ENCODE peak calls at places on chromosome 1, in eight cellular contexts. One of them, this sample, is unnamed.

GRCh38 chr1:15948600-15949452 is 27.1 kb downstream of the ZBTB17 start:
- DNase-seq in prostate gland: no peak
- DNase-seq in A673: peak
- DNase-seq in HFF-Myc: peak
- DNase-seq in lower leg skin: peak
- DNase-seq in right atrium auricular region: peak
- DNase-seq in PC-9: no peak
- DNase-seq in Caco-2: no peak
- DNase-seq in this sample: no peak

GRCh38 chr1:27979151-27979858 is 19.5 kb downstream of the XKR8 start:
- DNase-seq in prostate gland: no peak
- DNase-seq in A673: peak
- DNase-seq in HFF-Myc: peak
- DNase-seq in lower leg skin: no peak
- DNase-seq in right atrium auricular region: no peak
- DNase-seq in PC-9: peak
- DNase-seq in Caco-2: no peak
- DNase-seq in this sample: no peak

GRCh38 chr1:197224160-197224559 is 43.9 kb upstream of the CRB1 start:
- DNase-seq in prostate gland: no peak
- DNase-seq in A673: peak
- DNase-seq in HFF-Myc: no peak
- DNase-seq in lower leg skin: no peak
- DNase-seq in right atrium auricular region: no peak
- DNase-seq in PC-9: no peak
- DNase-seq in Caco-2: no peak
- DNase-seq in this sample: no peak

GRCh38 chr1:59641861-59642260 is 172.9 kb upstream of the HOOK1 start:
- DNase-seq in prostate gland: no peak
- DNase-seq in A673: peak
- DNase-seq in HFF-Myc: no peak
- DNase-seq in lower leg skin: no peak
- DNase-seq in right atrium auricular region: no peak
- DNase-seq in PC-9: no peak
- DNase-seq in Caco-2: no peak
- DNase-seq in this sample: no peak

GRCh38 chr1:107935396-107936064 is 29.4 kb downstream of the VAV3 start:
- DNase-seq in prostate gland: no peak
- DNase-seq in A673: no peak
- DNase-seq in HFF-Myc: no peak
- DNase-seq in lower leg skin: no peak
- DNase-seq in right atrium auricular region: no peak
- DNase-seq in PC-9: no peak
- DNase-seq in Caco-2: no peak
- DNase-seq in this sample: no peak

GRCh38 chr1:5768014-5768413 is 224.2 kb downstream of the NPHP4 start:
- DNase-seq in prostate gland: no peak
- DNase-seq in A673: no peak
- DNase-seq in HFF-Myc: no peak
- DNase-seq in lower leg skin: no peak
- DNase-seq in right atrium auricular region: no peak
- DNase-seq in PC-9: no peak
- DNase-seq in Caco-2: no peak
- DNase-seq in this sample: no peak

GRCh38 chr1:222880586-222880985 is 65.7 kb downstream of the DISP1 start:
- DNase-seq in prostate gland: no peak
- DNase-seq in A673: no peak
- DNase-seq in HFF-Myc: no peak
- DNase-seq in lower leg skin: no peak
- DNase-seq in right atrium auricular region: no peak
- DNase-seq in PC-9: no peak
- DNase-seq in Caco-2: no peak
- DNase-seq in this sample: no peak

GRCh38 chr1:39081266-39082139 is 55.4 kb downstream of the NDUFS5 start:
- DNase-seq in prostate gland: no peak
- DNase-seq in A673: peak
- DNase-seq in HFF-Myc: no peak
- DNase-seq in lower leg skin: no peak
- DNase-seq in right atrium auricular region: no peak
- DNase-seq in PC-9: no peak
- DNase-seq in Caco-2: no peak
- DNase-seq in this sample: no peak

GRCh38 chr1:119718409-119718808 is 6.7 kb downstream of the PHGDH start:
- DNase-seq in prostate gland: no peak
- DNase-seq in A673: no peak
- DNase-seq in HFF-Myc: no peak
- DNase-seq in lower leg skin: no peak
- DNase-seq in right atrium auricular region: no peak
- DNase-seq in PC-9: no peak
- DNase-seq in Caco-2: no peak
- DNase-seq in this sample: no peak

GRCh38 chr1:119713538-119714456 is 2.1 kb downstream of the PHGDH start:
- DNase-seq in prostate gland: no peak
- DNase-seq in A673: peak
- DNase-seq in HFF-Myc: no peak
- DNase-seq in lower leg skin: no peak
- DNase-seq in right atrium auricular region: no peak
- DNase-seq in PC-9: peak
- DNase-seq in Caco-2: no peak
- DNase-seq in this sample: no peak

GRCh38 chr1:119714583-119714982 is 2.8 kb downstream of the PHGDH start:
- DNase-seq in prostate gland: no peak
- DNase-seq in A673: no peak
- DNase-seq in HFF-Myc: no peak
- DNase-seq in lower leg skin: no peak
- DNase-seq in right atrium auricular region: peak
- DNase-seq in PC-9: peak
- DNase-seq in Caco-2: no peak
- DNase-seq in this sample: no peak

GRCh38 chr1:119713039-119713537 is 1.4 kb downstream of the PHGDH start:
- DNase-seq in prostate gland: peak
- DNase-seq in A673: peak
- DNase-seq in HFF-Myc: no peak
- DNase-seq in lower leg skin: no peak
- DNase-seq in right atrium auricular region: peak
- DNase-seq in PC-9: peak
- DNase-seq in Caco-2: no peak
- DNase-seq in this sample: no peak

DNA sequence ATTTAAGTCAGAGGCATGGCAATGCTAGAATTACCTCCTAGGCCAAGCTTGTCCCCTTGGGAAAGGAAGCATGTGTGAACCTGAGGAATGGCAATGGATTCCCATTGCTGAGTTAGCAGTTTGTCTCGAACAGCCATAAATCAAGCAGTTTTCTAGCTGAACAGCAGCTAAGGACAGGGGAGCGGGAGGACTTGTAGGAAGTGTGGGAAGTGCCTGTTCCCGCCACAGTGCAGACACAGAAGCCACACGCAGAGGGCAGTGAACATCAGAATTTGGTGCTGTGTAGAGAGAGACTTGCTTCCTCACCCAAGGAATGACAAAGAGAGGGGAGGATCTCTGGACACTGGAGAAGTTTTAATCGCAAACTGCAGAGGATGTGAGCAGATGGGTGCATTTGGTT is 3.8 kb downstream of the PHGDH start:
- DNase-seq in prostate gland: no peak
- DNase-seq in A673: peak
- DNase-seq in HFF-Myc: no peak
- DNase-seq in lower leg skin: no peak
- DNase-seq in right atrium auricular region: no peak
- DNase-seq in PC-9: peak
- DNase-seq in Caco-2: no peak
- DNase-seq in this sample: no peak
- TF ChIP-seq CTCF in prostate gland: no peak
- TF ChIP-seq CTCF in A673: no peak
- TF ChIP-seq CTCF in HFF-Myc: no peak
- TF ChIP-seq CTCF in lower leg skin: no peak
- TF ChIP-seq CTCF in right atrium auricular region: no peak
- TF ChIP-seq CTCF in PC-9: no peak
- TF ChIP-seq CTCF in Caco-2: no peak
- TF ChIP-seq CTCF in this sample: peak

DNA sequence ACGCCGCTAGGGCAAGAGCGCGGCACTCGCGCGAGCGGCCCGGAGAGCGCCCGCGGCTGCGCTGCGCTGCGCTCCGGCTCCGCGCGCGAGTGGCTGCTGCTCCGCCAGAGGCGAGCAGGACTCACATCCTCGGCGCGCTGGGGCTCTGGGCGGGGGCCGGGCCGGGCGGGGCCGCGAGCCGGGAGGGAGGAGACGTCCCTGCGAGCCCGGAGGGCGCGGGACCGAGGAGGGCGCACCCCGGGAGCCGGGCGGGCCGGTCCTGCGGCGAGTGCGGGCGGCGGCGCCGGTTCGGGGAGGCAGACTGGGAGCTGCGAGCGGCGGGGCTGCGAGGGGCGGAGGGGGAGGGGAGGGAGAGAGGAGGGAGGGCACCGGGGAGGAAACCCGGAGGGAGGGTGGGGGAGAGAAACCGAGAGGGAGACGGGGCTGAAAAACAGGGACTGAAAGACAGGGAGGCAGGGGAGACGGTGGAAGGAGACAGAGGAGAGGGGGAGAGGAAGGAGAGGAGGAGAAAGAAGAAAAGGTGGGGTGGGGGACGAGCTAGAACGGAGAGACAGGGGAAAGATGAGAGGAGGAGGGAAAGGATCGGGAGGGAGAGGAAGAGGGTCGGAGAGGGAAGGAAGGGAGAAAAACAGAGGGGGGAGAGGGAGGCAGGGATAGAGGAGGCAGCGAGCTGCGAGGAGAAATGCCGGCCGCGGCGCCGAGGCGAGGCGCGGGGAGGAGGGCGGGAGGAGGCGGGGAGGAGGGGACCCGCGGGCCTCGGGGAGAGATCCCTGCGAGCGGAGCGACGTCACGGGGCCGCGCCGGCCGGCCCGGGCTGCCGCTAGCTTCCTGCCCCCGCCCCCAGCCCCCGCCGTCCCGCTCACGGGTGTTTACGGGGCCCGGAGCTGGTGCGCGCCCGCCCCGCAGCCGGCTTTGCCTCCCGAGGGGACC is at the start of gene CAMK2N1:
- DNase-seq in prostate gland: peak
- DNase-seq in A673: peak
- DNase-seq in HFF-Myc: no peak
- DNase-seq in lower leg skin: peak
- DNase-seq in right atrium auricular region: no peak
- DNase-seq in PC-9: peak
- DNase-seq in Caco-2: peak
- DNase-seq in this sample: peak
- H3K4me3 ChIP-seq in prostate gland: peak
- H3K4me3 ChIP-seq in A673: peak
- H3K4me3 ChIP-seq in HFF-Myc: peak
- H3K4me3 ChIP-seq in lower leg skin: peak
- H3K4me3 ChIP-seq in right atrium auricular region: peak
- H3K4me3 ChIP-seq in PC-9: peak
- H3K4me3 ChIP-seq in Caco-2: peak
- H3K4me3 ChIP-seq in this sample: peak

GRCh38 chr1:220885971-220886370 is 6.7 kb downstream of the HLX start:
- DNase-seq in prostate gland: no peak
- DNase-seq in A673: no peak
- DNase-seq in HFF-Myc: no peak
- DNase-seq in lower leg skin: no peak
- DNase-seq in right atrium auricular region: no peak
- DNase-seq in PC-9: no peak
- DNase-seq in Caco-2: no peak
- DNase-seq in this sample: no peak

GRCh38 chr1:220887868-220888664 is 8.8 kb downstream of the HLX start:
- DNase-seq in prostate gland: no peak
- DNase-seq in A673: no peak
- DNase-seq in HFF-Myc: no peak
- DNase-seq in lower leg skin: no peak
- DNase-seq in right atrium auricular region: no peak
- DNase-seq in PC-9: no peak
- DNase-seq in Caco-2: no peak
- DNase-seq in this sample: no peak

GRCh38 chr1:220888665-220888986 is 9.4 kb downstream of the HLX start:
- DNase-seq in prostate gland: no peak
- DNase-seq in A673: no peak
- DNase-seq in HFF-Myc: no peak
- DNase-seq in lower leg skin: no peak
- DNase-seq in right atrium auricular region: no peak
- DNase-seq in PC-9: no peak
- DNase-seq in Caco-2: no peak
- DNase-seq in this sample: no peak

GRCh38 chr1:220886470-220887201 is 7.4 kb downstream of the HLX start:
- DNase-seq in prostate gland: no peak
- DNase-seq in A673: no peak
- DNase-seq in HFF-Myc: no peak
- DNase-seq in lower leg skin: no peak
- DNase-seq in right atrium auricular region: no peak
- DNase-seq in PC-9: no peak
- DNase-seq in Caco-2: no peak
- DNase-seq in this sample: no peak

GRCh38 chr1:220887202-220887867 is 8.1 kb downstream of the HLX start:
- DNase-seq in prostate gland: no peak
- DNase-seq in A673: no peak
- DNase-seq in HFF-Myc: no peak
- DNase-seq in lower leg skin: no peak
- DNase-seq in right atrium auricular region: no peak
- DNase-seq in PC-9: no peak
- DNase-seq in Caco-2: no peak
- DNase-seq in this sample: no peak
- TF ChIP-seq CTCF in prostate gland: no peak
- TF ChIP-seq CTCF in A673: no peak
- TF ChIP-seq CTCF in HFF-Myc: no peak
- TF ChIP-seq CTCF in lower leg skin: no peak
- TF ChIP-seq CTCF in right atrium auricular region: no peak
- TF ChIP-seq CTCF in PC-9: no peak
- TF ChIP-seq CTCF in Caco-2: no peak
- TF ChIP-seq CTCF in this sample: no peak

GRCh38 chr1:57421366-57421765 is 2.5 kb downstream of the DAB1 start:
- DNase-seq in prostate gland: no peak
- DNase-seq in A673: peak
- DNase-seq in HFF-Myc: no peak
- DNase-seq in lower leg skin: no peak
- DNase-seq in right atrium auricular region: no peak
- DNase-seq in PC-9: no peak
- DNase-seq in Caco-2: no peak
- DNase-seq in this sample: no peak

GRCh38 chr1:57424231-57425027 is 569 bp upstream of the DAB1 start:
- DNase-seq in prostate gland: peak
- DNase-seq in A673: peak
- DNase-seq in HFF-Myc: peak
- DNase-seq in lower leg skin: no peak
- DNase-seq in right atrium auricular region: no peak
- DNase-seq in PC-9: no peak
- DNase-seq in Caco-2: no peak
- DNase-seq in this sample: peak

GRCh38 chr1:57423135-57424131 is at the start of gene DAB1:
- DNase-seq in prostate gland: no peak
- DNase-seq in A673: peak
- DNase-seq in HFF-Myc: no peak
- DNase-seq in lower leg skin: no peak
- DNase-seq in right atrium auricular region: no peak
- DNase-seq in PC-9: no peak
- DNase-seq in Caco-2: no peak
- DNase-seq in this sample: no peak

GRCh38 chr1:57422271-57423134 is 1.4 kb downstream of the DAB1 start:
- DNase-seq in prostate gland: no peak
- DNase-seq in A673: peak
- DNase-seq in HFF-Myc: no peak
- DNase-seq in lower leg skin: no peak
- DNase-seq in right atrium auricular region: no peak
- DNase-seq in PC-9: no peak
- DNase-seq in Caco-2: no peak
- DNase-seq in this sample: peak
- H3K4me3 ChIP-seq in prostate gland: peak
- H3K4me3 ChIP-seq in A673: peak
- H3K4me3 ChIP-seq in HFF-Myc: peak
- H3K4me3 ChIP-seq in lower leg skin: no peak
- H3K4me3 ChIP-seq in right atrium auricular region: peak
- H3K4me3 ChIP-seq in PC-9: no peak
- H3K4me3 ChIP-seq in Caco-2: no peak
- H3K4me3 ChIP-seq in this sample: no peak

GRCh38 chr1:153827168-153827964 is 52.2 kb downstream of the SLC27A3 start:
- DNase-seq in prostate gland: no peak
- DNase-seq in A673: no peak
- DNase-seq in HFF-Myc: no peak
- DNase-seq in lower leg skin: no peak
- DNase-seq in right atrium auricular region: no peak
- DNase-seq in PC-9: no peak
- DNase-seq in Caco-2: no peak
- DNase-seq in this sample: no peak
- TF ChIP-seq CTCF in prostate gland: no peak
- TF ChIP-seq CTCF in A673: peak
- TF ChIP-seq CTCF in HFF-Myc: no peak
- TF ChIP-seq CTCF in lower leg skin: no peak
- TF ChIP-seq CTCF in right atrium auricular region: no peak
- TF ChIP-seq CTCF in PC-9: no peak
- TF ChIP-seq CTCF in Caco-2: no peak
- TF ChIP-seq CTCF in this sample: no peak

This sample was measured in dorsolateral prefrontal cortex.